ENCODE peak calls at places on chromosome 20, in five cellular contexts. S is H54; C is stimulated activated CD4-positive, alpha-beta T cell treated with anti-CD3 and anti-CD28 coated beads, Interleukin-15, amount 100 ng/mL, for 24 hours; X is NAMALWA; L is adrenal gland. H is an unnamed sample.

GRCh38 chr20:18628330-18628941 is 40.6 kb downstream of the DTD1 start:
- DNase-seq in S (no peak), C (peak; percentile 15), X (peak; percentile 37), L (peak; percentile 23), H (peak; percentile 17)

GRCh38 chr20:44566811-44567210 is 15.6 kb upstream of the PKIG start:
- DNase-seq in S (no peak), C (no peak), X (no peak), L (no peak), H (no peak)

GRCh38 chr20:62711703-62712101 is 3.1 kb downstream of the NTSR1 start:
- DNase-seq in S (no peak), C (no peak), X (no peak), L (no peak), H (peak; percentile 34)

GRCh38 chr20:23325107-23325506 is 25.5 kb upstream of the NXT1 start:
- DNase-seq in S (no peak), C (no peak), X (no peak), L (no peak), H (no peak)

GRCh38 chr20:62618622-62619529 is 23.4 kb upstream of the SLCO4A1 start:
- DNase-seq in S (no peak), C (peak; percentile 76), X (peak; percentile 59), L (peak; percentile 20), H (peak; percentile 20)

GRCh38 chr20:49578436-49578835 is 10.5 kb upstream of the PTGIS start:
- DNase-seq in S (no peak), C (no peak), X (no peak), L (no peak), H (no peak)

GRCh38 chr20:64167676-64168075 is 3.4 kb downstream of the MYT1 start:
- DNase-seq in S (no peak), C (no peak), X (no peak), L (no peak), H (no peak)

GRCh38 chr20:44754554-44754953 is 8.9 kb downstream of the KCNK15 start:
- DNase-seq in S (no peak), C (no peak), X (no peak), L (no peak), H (no peak)

GRCh38 chr20:50844430-50845100 is 49.7 kb downstream of the BCAS4 start:
- DNase-seq in S (peak; percentile 95), C (peak; percentile 58), X (no peak), L (no peak), H (no peak)

GRCh38 chr20:11103866-11104265 is 430.1 kb upstream of the JAG1 start:
- DNase-seq in S (no peak), C (no peak), X (no peak), L (no peak), H (no peak)

GRCh38 chr20:47274449-47275108 is 81.9 kb downstream of the ZMYND8 start:
- DNase-seq in S (peak; percentile 71), C (peak; percentile 39), X (no peak), L (peak; percentile 27), H (no peak)

GRCh38 chr20:9609892-9610502 is 95.6 kb downstream of the LAMP5 start:
- DNase-seq in S (no peak), C (peak; percentile 61), X (peak; percentile 85), L (peak; percentile 65), H (peak; percentile 71)

GRCh38 chr20:41309817-41310216 is 7.7 kb downstream of the ZHX3 start:
- DNase-seq in S (peak; percentile 61), C (no peak), X (no peak), L (peak; percentile 43), H (no peak)

GRCh38 chr20:46230811-46231282 is 77.5 kb downstream of the CDH22 start:
- DNase-seq in S (peak; percentile 47), C (no peak), X (no peak), L (peak; percentile 46), H (no peak)

GRCh38 chr20:1500496-1500895 is 9.3 kb upstream of the SIRPB2 start:
- DNase-seq in S (no peak), C (no peak), X (no peak), L (no peak), H (no peak)

GRCh38 chr20:41432620-41433602 is 66.3 kb upstream of the EMILIN3 start:
- DNase-seq in S (no peak), C (no peak), X (no peak), L (no peak), H (no peak)

GRCh38 chr20:42795399-42795798 is 394.3 kb downstream of the PTPRT start:
- DNase-seq in S (no peak), C (no peak), X (no peak), L (no peak), H (no peak)

GRCh38 chr20:62122659-62123449 is 579 bp downstream of the LSM14B start:
- DNase-seq in S (no peak), C (peak; percentile 56), X (peak; percentile 62), L (peak; percentile 79), H (peak; percentile 64)

GRCh38 chr20:46056970-46057855 is 28.2 kb downstream of the SLC12A5 start:
- DNase-seq in S (peak; percentile 32), C (peak; percentile 28), X (no peak), L (peak; percentile 58), H (no peak)

GRCh38 chr20:51712501-51713212 is 55.5 kb downstream of the ATP9A start:
- DNase-seq in S (peak; percentile 47), C (no peak), X (no peak), L (peak; percentile 51), H (no peak)

GRCh38 chr20:5714261-5715041 is 35.8 kb upstream of the SHLD1 start:
- DNase-seq in S (no peak), C (peak; percentile 41), X (peak; percentile 56), L (no peak), H (no peak)

GRCh38 chr20:58550661-58551060 is 35.5 kb upstream of the APCDD1L start:
- DNase-seq in S (no peak), C (no peak), X (no peak), L (peak; percentile 78), H (no peak)

GRCh38 chr20:48794360-48794759 is 33.4 kb downstream of the PREX1 start:
- DNase-seq in S (no peak), C (no peak), X (no peak), L (no peak), H (no peak)

GRCh38 chr20:24754691-24755090 is 194.4 kb upstream of the CST7 start:
- DNase-seq in S (no peak), C (no peak), X (no peak), L (no peak), H (no peak)

GRCh38 chr20:55446301-55446700 is 559.0 kb downstream of the CBLN4 start:
- DNase-seq in S (no peak), C (no peak), X (no peak), L (no peak), H (no peak)

GRCh38 chr20:46013826-46014516 is 5.3 kb downstream of the MMP9 start:
- DNase-seq in S (peak; percentile 74), C (peak; percentile 79), X (peak; percentile 80), L (peak; percentile 41), H (peak; percentile 60)

GRCh38 chr20:33411136-33411690 is 9.9 kb upstream of the CDK5RAP1 start:
- DNase-seq in S (no peak), C (no peak), X (no peak), L (no peak), H (no peak)

H was measured in transverse colon.